ENCODE peak calls at places on chromosomes 3 and 15, in four cellular contexts. Y is OCI-LY7, T is EH, L is T-helper 1 cell. E is an unnamed sample.

GRCh38 chr15:85691350-85692240 is 103.1 kb downstream of the KLHL25 start:
- DNase-seq in Y (peak; percentile 77), T (peak; percentile 9), L (no peak), E (no peak)

GRCh38 chr15:69117431-69117841 is 43.0 kb upstream of the GLCE start:
- DNase-seq in Y (no peak), T (peak; percentile 12), L (no peak), E (no peak)

GRCh38 chr3:105752791-105753415 is 115.9 kb downstream of the CBLB start:
- DNase-seq in Y (peak; percentile 26), T (peak; percentile 67), L (peak; percentile 25), E (peak; percentile 49)

GRCh38 chr3:171459130-171459941 is 869 bp downstream of the TNIK start:
- DNase-seq in Y (no peak), T (peak; percentile 42), L (peak; percentile 53), E (peak; percentile 61)

GRCh38 chr3:107028086-107028485 is 349.2 kb upstream of the CCDC54 start:
- DNase-seq in Y (no peak), T (no peak), L (no peak), E (no peak)

GRCh38 chr3:43872301-43872700 is 181.6 kb downstream of the ABHD5 start:
- DNase-seq in Y (no peak), T (peak; percentile 94), L (no peak), E (no peak)

GRCh38 chr15:85955501-85956391 is 123.9 kb upstream of the AGBL1 start:
- DNase-seq in Y (no peak), T (no peak), L (no peak), E (no peak)

GRCh38 chr3:144162042-144162441 is 190.4 kb downstream of the DIPK2A start:
- DNase-seq in Y (no peak), T (peak; percentile 11), L (no peak), E (no peak)

GRCh38 chr15:70853270-70853854 is 595 bp downstream of the LARP6 start:
- DNase-seq in Y (no peak), T (peak; percentile 78), L (no peak), E (no peak)

GRCh38 chr3:117853923-117854322 is 1144.3 kb downstream of the TUSC7 start:
- DNase-seq in Y (no peak), T (peak; percentile 50), L (no peak), E (no peak)

GRCh38 chr3:67635257-67635656 is 19.2 kb downstream of the SUCLG2 start:
- DNase-seq in Y (no peak), T (peak; percentile 88), L (no peak), E (no peak)

GRCh38 chr3:184761120-184761841 is 49.4 kb upstream of the MAGEF1 start:
- DNase-seq in Y (no peak), T (peak; percentile 45), L (no peak), E (no peak)

GRCh38 chr15:26024241-26024640 is 161.1 kb upstream of the ATP10A start:
- DNase-seq in Y (no peak), T (no peak), L (no peak), E (no peak)

GRCh38 chr15:70329179-70329578 is 231.5 kb upstream of the TLE3 start:
- DNase-seq in Y (no peak), T (no peak), L (no peak), E (no peak)

GRCh38 chr3:153399636-153400035 is 237.6 kb downstream of the RAP2B start:
- DNase-seq in Y (no peak), T (no peak), L (no peak), E (no peak)

GRCh38 chr15:98813956-98814355 is 165.6 kb downstream of the IGF1R start:
- DNase-seq in Y (no peak), T (peak; percentile 44), L (no peak), E (no peak)

GRCh38 chr3:42814914-42815507 is 5.8 kb downstream of the ACKR2 start:
- DNase-seq in Y (no peak), T (no peak), L (no peak), E (no peak)

GRCh38 chr3:13579089-13579488 is 30.2 kb downstream of the FBLN2 start:
- DNase-seq in Y (no peak), T (peak; percentile 92), L (no peak), E (no peak)

GRCh38 chr15:91021516-91022074 is 799 bp downstream of the VPS33B start:
- DNase-seq in Y (peak; percentile 7), T (peak; percentile 55), L (no peak), E (no peak)

GRCh38 chr15:60376677-60377095 is 21.1 kb downstream of the ANXA2 start:
- DNase-seq in Y (no peak), T (no peak), L (no peak), E (no peak)

GRCh38 chr15:42131826-42132806 is 24.3 kb downstream of the PLA2G4F start:
- DNase-seq in Y (no peak), T (peak; percentile 19), L (no peak), E (no peak)

GRCh38 chr15:88900309-88900981 is 5.1 kb upstream of the HAPLN3 start:
- DNase-seq in Y (no peak), T (peak; percentile 84), L (no peak), E (no peak)

GRCh38 chr3:179454887-179455286 is 3.6 kb upstream of the GNB4 start:
- DNase-seq in Y (no peak), T (peak; percentile 11), L (no peak), E (no peak)

E was measured in CD4-positive, alpha-beta T cell.